ENCODE peak calls at places on chromosomes 7 and 10, in six cellular contexts. Z is ascending aorta, D is lower lobe of right lung, U is heart right ventricle, V is cardiac muscle cell, O is IMR-90. F is an unnamed sample.

GRCh38 chr10:12679636-12680035 is 321.9 kb downstream of the CCDC3 start:
- DNase-seq in V (no peak), U (no peak), O (no peak), Z (no peak), D (no peak), F (no peak)

GRCh38 chr7:82044497-82045080 is 274.7 kb upstream of the HGF start:
- DNase-seq in U (no peak), V (peak), O (peak), Z (no peak), D (no peak), F (peak)

GRCh38 chr7:138477581-138477980 is 17.5 kb downstream of the TRIM24 start:
- DNase-seq in V (no peak), D (no peak), Z (no peak), O (no peak), U (no peak), F (no peak)

GRCh38 chr7:134750083-134751062 is 29.1 kb upstream of the CALD1 start:
- DNase-seq in O (peak), Z (peak), D (no peak), U (peak), V (peak), F (peak)

GRCh38 chr7:141045842-141046630 is 27.8 kb upstream of the TMEM178B start:
- DNase-seq in V (peak), O (peak), Z (no peak), U (no peak), D (no peak), F (no peak)

GRCh38 chr10:27240891-27241639 is 468 bp upstream of the ACBD5 start:
- DNase-seq in U (no peak), V (no peak), D (peak), O (no peak), Z (no peak), F (peak)

GRCh38 chr7:3267928-3268690 is 32.9 kb upstream of the SDK1 start:
- DNase-seq in D (no peak), V (peak), Z (no peak), O (peak), U (no peak), F (no peak)

GRCh38 chr10:122301055-122301810 is 30.1 kb downstream of the BTBD16 start:
- DNase-seq in Z (no peak), D (no peak), U (no peak), O (peak), V (peak), F (no peak)

GRCh38 chr10:70762441-70763177 is 22.6 kb downstream of the TBATA start:
- DNase-seq in D (peak), V (no peak), O (no peak), U (no peak), Z (no peak), F (no peak)

GRCh38 chr10:32963102-32963501 is 5.1 kb upstream of the ITGB1 start:
- DNase-seq in Z (no peak), D (no peak), V (peak), U (no peak), O (peak), F (no peak)

GRCh38 chr7:25847331-25848070 is 304.5 kb upstream of the NFE2L3 start:
- DNase-seq in U (no peak), Z (no peak), D (no peak), V (peak), O (peak), F (no peak)

GRCh38 chr7:88300401-88300800 is 6.3 kb downstream of the STEAP4 start:
- DNase-seq in O (no peak), V (no peak), U (no peak), Z (no peak), D (no peak), F (no peak)

DNA sequence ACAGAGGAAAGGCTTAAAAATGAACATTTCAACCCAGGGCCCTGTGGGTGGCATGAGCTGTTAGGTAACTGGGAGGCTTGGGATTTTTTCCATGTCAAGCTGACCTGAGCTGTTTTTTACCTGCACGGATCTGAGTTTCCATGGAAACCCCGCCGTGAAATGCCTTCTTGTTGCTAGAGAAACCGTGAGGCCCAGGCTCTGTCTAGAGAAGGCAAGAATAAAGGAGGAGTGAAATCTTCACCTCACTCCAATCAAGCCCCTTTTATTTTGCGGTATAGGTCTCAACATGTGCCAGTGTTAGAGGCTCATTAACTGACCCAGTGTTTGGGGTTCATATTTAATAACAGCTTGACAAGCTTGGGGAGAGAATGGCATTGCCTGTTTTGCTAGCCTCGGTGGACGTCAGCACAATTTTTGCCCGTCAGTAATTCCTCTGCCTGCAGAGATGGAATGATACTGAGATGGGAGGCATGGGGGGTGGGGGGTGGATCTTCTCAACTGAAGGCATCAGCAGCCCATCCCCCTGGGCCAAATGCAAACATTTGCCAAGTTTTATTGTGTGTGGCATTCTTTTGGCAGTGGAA is 48.9 kb upstream of the PDCD4 start:
- DNase-seq in V (no peak), Z (peak), D (no peak), O (no peak), U (no peak), F (peak)
- H3K27ac ChIP-seq in V (peak), Z (peak), D (peak), O (no peak), U (peak), F (peak)

GRCh38 chr7:92633211-92633906 is 43.2 kb upstream of the FAM133B start:
- DNase-seq in Z (peak), O (peak), U (no peak), D (no peak), V (peak), F (no peak)

GRCh38 chr7:92634125-92634710 is 44.0 kb upstream of the FAM133B start:
- DNase-seq in V (no peak), Z (no peak), U (no peak), O (no peak), D (no peak), F (no peak)

GRCh38 chr7:92634924-92635519 is 44.8 kb upstream of the FAM133B start:
- DNase-seq in O (peak), U (no peak), Z (no peak), V (peak), D (no peak), F (no peak)

GRCh38 chr7:92636018-92636560 is 45.9 kb upstream of the FAM133B start:
- DNase-seq in O (peak), D (no peak), U (no peak), Z (no peak), V (no peak), F (no peak)

DNA sequence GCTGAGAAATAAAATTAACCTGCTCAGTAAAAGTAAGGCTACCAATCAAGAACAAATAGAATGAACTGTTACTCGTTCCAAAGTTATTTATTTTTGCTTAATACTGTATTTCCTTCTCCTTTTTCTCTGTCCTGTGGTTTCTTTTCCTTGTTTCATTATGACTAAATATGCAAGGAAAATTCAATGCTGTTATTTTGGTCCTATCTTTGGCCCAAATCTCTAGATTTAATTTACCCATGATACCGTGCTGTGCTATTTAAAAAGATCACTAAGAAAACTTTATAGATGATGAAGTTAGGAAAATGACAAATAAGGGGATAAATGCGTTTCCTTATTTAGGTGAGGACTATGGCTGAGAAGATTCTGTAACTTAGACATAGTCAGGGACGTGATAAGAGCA is 45.3 kb upstream of the FAM133B start:
- DNase-seq in D (no peak), Z (no peak), O (no peak), V (no peak), U (no peak), F (no peak)
- H3K4me3 ChIP-seq in D (no peak), Z (no peak), O (no peak), V (no peak), U (no peak), F (no peak)

GRCh38 chr7:43211276-43211675 is 98.8 kb downstream of the HECW1 start:
- DNase-seq in O (no peak), D (no peak), Z (no peak), U (no peak), V (no peak), F (peak)
- TF ChIP-seq CTCF in O (no peak), D (no peak), Z (no peak), U (no peak), V (no peak), F (peak)

GRCh38 chr7:47946581-47947354 is 1.5 kb downstream of the PKD1L1 start:
- DNase-seq in V (no peak), O (no peak), D (no peak), U (no peak), Z (peak), F (no peak)
- H3K27ac ChIP-seq in V (no peak), O (no peak), D (peak), U (peak), Z (no peak), F (no peak)